ENCODE peak calls at places on chromosomes 11 and 22, in four cellular contexts. One of them, this sample, is unnamed.

GRCh38 chr11:125494033-125494364 is 2.1 kb downstream of the FEZ1 start:
- DNase-seq in neuronal stem cell: no peak
- DNase-seq in K562: no peak
- DNase-seq in H1: no peak
- DNase-seq in this sample: no peak

GRCh38 chr11:23097906-23098305 is 237.6 kb upstream of the CCDC179 start:
- DNase-seq in neuronal stem cell: no peak
- DNase-seq in K562: no peak
- DNase-seq in H1: no peak
- DNase-seq in this sample: no peak

GRCh38 chr11:122113836-122114235 is 2.2 kb downstream of the BLID start:
- DNase-seq in K562: no peak
- DNase-seq in H1: no peak
- DNase-seq in neuronal stem cell: no peak
- DNase-seq in this sample: no peak

GRCh38 chr11:13343931-13344717 is 66.5 kb downstream of the BMAL1 start:
- DNase-seq in K562: peak; percentile 63
- DNase-seq in neuronal stem cell: peak; percentile 68
- DNase-seq in H1: peak; percentile 82
- DNase-seq in this sample: peak; percentile 63

GRCh38 chr11:12118940-12119339 is 8.6 kb downstream of the MICAL2 start:
- DNase-seq in K562: no peak
- DNase-seq in H1: no peak
- DNase-seq in neuronal stem cell: no peak
- DNase-seq in this sample: no peak

GRCh38 chr22:21714059-21714770 is 21.4 kb downstream of the YPEL1 start:
- DNase-seq in H1: no peak
- DNase-seq in K562: peak; percentile 67
- DNase-seq in neuronal stem cell: no peak
- DNase-seq in this sample: no peak

GRCh38 chr11:69302447-69302846 is 8.5 kb downstream of the MYEOV start:
- DNase-seq in neuronal stem cell: no peak
- DNase-seq in K562: no peak
- DNase-seq in H1: no peak
- DNase-seq in this sample: no peak

GRCh38 chr11:16738949-16739262 is 459 bp downstream of the C11orf58 start:
- DNase-seq in neuronal stem cell: no peak
- DNase-seq in H1: no peak
- DNase-seq in K562: no peak
- DNase-seq in this sample: no peak

GRCh38 chr11:27319065-27319464 is 44.0 kb downstream of the CCDC34 start:
- DNase-seq in H1: no peak
- DNase-seq in K562: no peak
- DNase-seq in neuronal stem cell: no peak
- DNase-seq in this sample: no peak

GRCh38 chr11:112451250-112451649 is 190.6 kb upstream of the PLET1 start:
- DNase-seq in neuronal stem cell: no peak
- DNase-seq in H1: no peak
- DNase-seq in K562: no peak
- DNase-seq in this sample: no peak

GRCh38 chr22:32571764-32572163 is 97.2 kb downstream of the FBXO7 start:
- DNase-seq in H1: no peak
- DNase-seq in K562: no peak
- DNase-seq in neuronal stem cell: no peak
- DNase-seq in this sample: no peak

GRCh38 chr11:22875869-22876473 is 15.7 kb upstream of the CCDC179 start:
- DNase-seq in H1: peak; percentile 52
- DNase-seq in neuronal stem cell: peak; percentile 74
- DNase-seq in K562: peak; percentile 70
- DNase-seq in this sample: peak; percentile 83

GRCh38 chr11:1942541-1943260 is 4.4 kb upstream of the MRPL23 start:
- DNase-seq in K562: no peak
- DNase-seq in neuronal stem cell: no peak
- DNase-seq in H1: no peak
- DNase-seq in this sample: no peak

GRCh38 chr22:44505796-44506354 is 7.8 kb upstream of the RTL6 start:
- DNase-seq in neuronal stem cell: no peak
- DNase-seq in H1: no peak
- DNase-seq in K562: no peak
- DNase-seq in this sample: no peak

GRCh38 chr11:124895471-124895971 is 2.1 kb downstream of the ROBO4 start:
- DNase-seq in K562: no peak
- DNase-seq in neuronal stem cell: no peak
- DNase-seq in H1: peak; percentile 41
- DNase-seq in this sample: no peak

GRCh38 chr11:8326337-8326736 is 62.7 kb upstream of the LMO1 start:
- DNase-seq in neuronal stem cell: no peak
- DNase-seq in H1: no peak
- DNase-seq in K562: no peak
- DNase-seq in this sample: no peak

GRCh38 chr11:86089659-86090058 is 20.8 kb upstream of the PICALM start:
- DNase-seq in neuronal stem cell: no peak
- DNase-seq in K562: no peak
- DNase-seq in H1: no peak
- DNase-seq in this sample: no peak

GRCh38 chr22:19848298-19849224 is 6.1 kb downstream of the GNB1L start:
- DNase-seq in neuronal stem cell: no peak
- DNase-seq in H1: no peak
- DNase-seq in K562: peak; percentile 82
- DNase-seq in this sample: no peak

GRCh38 chr11:76382209-76382608 is 1.1 kb downstream of the GVQW3 start:
- DNase-seq in neuronal stem cell: no peak
- DNase-seq in K562: no peak
- DNase-seq in H1: no peak
- DNase-seq in this sample: peak; percentile 70

GRCh38 chr22:45586651-45587405 is 84.1 kb downstream of the FBLN1 start:
- DNase-seq in neuronal stem cell: no peak
- DNase-seq in H1: no peak
- DNase-seq in K562: no peak
- DNase-seq in this sample: no peak

GRCh38 chr22:33883561-33883960 is 36.7 kb downstream of the LARGE1 start:
- DNase-seq in neuronal stem cell: no peak
- DNase-seq in K562: no peak
- DNase-seq in H1: no peak
- DNase-seq in this sample: no peak

GRCh38 chr11:689630-690029 is 5.4 kb downstream of the DEAF1 start:
- DNase-seq in H1: no peak
- DNase-seq in K562: no peak
- DNase-seq in neuronal stem cell: no peak
- DNase-seq in this sample: no peak

GRCh38 chr22:48096846-48097665 is 1334.6 kb downstream of the TBC1D22A start:
- DNase-seq in H1: no peak
- DNase-seq in neuronal stem cell: no peak
- DNase-seq in K562: no peak
- DNase-seq in this sample: peak; percentile 72

GRCh38 chr11:82899191-82899820 is 924 bp downstream of the PRCP start:
- DNase-seq in neuronal stem cell: no peak
- DNase-seq in K562: no peak
- DNase-seq in H1: no peak
- DNase-seq in this sample: peak; percentile 60

GRCh38 chr11:116427903-116428637 is 344.7 kb downstream of the BUD13 start:
- DNase-seq in H1: no peak
- DNase-seq in K562: no peak
- DNase-seq in neuronal stem cell: peak; percentile 27
- DNase-seq in this sample: no peak

GRCh38 chr11:121933294-121933693 is 182.7 kb downstream of the BLID start:
- DNase-seq in K562: no peak
- DNase-seq in neuronal stem cell: no peak
- DNase-seq in H1: no peak
- DNase-seq in this sample: no peak

GRCh38 chr11:85385561-85385960 is 241.6 kb downstream of the DLG2 start:
- DNase-seq in H1: no peak
- DNase-seq in K562: no peak
- DNase-seq in neuronal stem cell: no peak
- DNase-seq in this sample: no peak

GRCh38 chr11:56932572-56933235 is 56.0 kb upstream of the OR5AK2 start:
- DNase-seq in neuronal stem cell: no peak
- DNase-seq in H1: no peak
- DNase-seq in K562: no peak
- DNase-seq in this sample: no peak

GRCh38 chr11:7538466-7539454 is 25.0 kb downstream of the PPFIBP2 start:
- DNase-seq in neuronal stem cell: no peak
- DNase-seq in H1: no peak
- DNase-seq in K562: no peak
- DNase-seq in this sample: no peak

GRCh38 chr11:134332189-134332631 is 422 bp downstream of the GLB1L2 start:
- DNase-seq in H1: peak; percentile 70
- DNase-seq in neuronal stem cell: peak; percentile 35
- DNase-seq in K562: peak; percentile 60
- DNase-seq in this sample: no peak

GRCh38 chr22:28674121-28674563 is 5.5 kb downstream of the TTC28 start:
- DNase-seq in H1: no peak
- DNase-seq in K562: no peak
- DNase-seq in neuronal stem cell: no peak
- DNase-seq in this sample: peak; percentile 74

GRCh38 chr22:41267958-41268357 is 18.0 kb downstream of the RANGAP1 start:
- DNase-seq in H1: no peak
- DNase-seq in K562: no peak
- DNase-seq in neuronal stem cell: no peak
- DNase-seq in this sample: no peak

GRCh38 chr11:60251485-60252207 is 8.7 kb upstream of the MS4A4E start:
- DNase-seq in neuronal stem cell: peak; percentile 45
- DNase-seq in K562: peak; percentile 27
- DNase-seq in H1: no peak
- DNase-seq in this sample: no peak

GRCh38 chr11:65452806-65453490 is 30.4 kb downstream of the NEAT1 start:
- DNase-seq in neuronal stem cell: no peak
- DNase-seq in H1: no peak
- DNase-seq in K562: no peak
- DNase-seq in this sample: no peak

GRCh38 chr22:24995649-24996180 is 43.2 kb downstream of the KIAA1671 start:
- DNase-seq in K562: no peak
- DNase-seq in neuronal stem cell: no peak
- DNase-seq in H1: no peak
- DNase-seq in this sample: no peak

GRCh38 chr22:25113316-25113721 is 86.3 kb upstream of the CRYBB3 start:
- DNase-seq in neuronal stem cell: no peak
- DNase-seq in K562: no peak
- DNase-seq in H1: no peak
- DNase-seq in this sample: no peak

DNA sequence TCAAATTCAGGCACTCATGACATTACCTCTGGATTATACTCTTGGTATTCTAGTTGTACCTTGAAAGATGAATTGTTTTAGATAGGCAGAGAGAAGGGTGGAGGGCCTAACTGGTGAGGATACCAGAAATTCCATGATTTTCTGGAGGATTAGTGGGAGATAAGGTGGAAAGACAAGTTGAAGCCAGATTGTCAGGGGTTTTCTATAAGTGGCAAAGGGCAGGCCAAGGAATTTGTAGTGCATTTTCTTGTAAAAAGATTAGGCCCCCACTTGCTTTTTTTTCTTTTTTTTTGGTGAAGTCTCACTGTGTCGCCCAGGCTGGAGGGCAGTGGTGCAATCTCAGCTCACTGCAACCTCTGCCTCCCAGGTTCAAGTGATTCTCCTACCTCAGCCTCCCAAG is 28.4 kb upstream of the PRDM10 start:
- DNase-seq in K562: no peak
- DNase-seq in H1: no peak
- DNase-seq in neuronal stem cell: no peak
- DNase-seq in this sample: no peak
- H3K4me1 ChIP-seq in K562: peaks cover 4% of the 10 kb centered on the region
- H3K4me1 ChIP-seq in H1: no peaks in the 10 kb centered on the region
- H3K4me1 ChIP-seq in neuronal stem cell: no peaks in the 10 kb centered on the region
- H3K4me1 ChIP-seq in this sample: peaks cover 24% of the 10 kb centered on the region

GRCh38 chr22:35509451-35509850 is 31.2 kb upstream of the RASD2 start:
- DNase-seq in neuronal stem cell: no peak
- DNase-seq in K562: no peak
- DNase-seq in H1: no peak
- DNase-seq in this sample: no peak

GRCh38 chr22:35510951-35511350 is 29.7 kb upstream of the RASD2 start:
- DNase-seq in K562: no peak
- DNase-seq in neuronal stem cell: no peak
- DNase-seq in H1: no peak
- DNase-seq in this sample: no peak

GRCh38 chr22:35509960-35510359 is 30.7 kb upstream of the RASD2 start:
- DNase-seq in H1: no peak
- DNase-seq in K562: no peak
- DNase-seq in neuronal stem cell: no peak
- DNase-seq in this sample: no peak

GRCh38 chr22:35514366-35514765 is 26.3 kb upstream of the RASD2 start:
- DNase-seq in H1: no peak
- DNase-seq in neuronal stem cell: no peak
- DNase-seq in K562: no peak
- DNase-seq in this sample: no peak

DNA sequence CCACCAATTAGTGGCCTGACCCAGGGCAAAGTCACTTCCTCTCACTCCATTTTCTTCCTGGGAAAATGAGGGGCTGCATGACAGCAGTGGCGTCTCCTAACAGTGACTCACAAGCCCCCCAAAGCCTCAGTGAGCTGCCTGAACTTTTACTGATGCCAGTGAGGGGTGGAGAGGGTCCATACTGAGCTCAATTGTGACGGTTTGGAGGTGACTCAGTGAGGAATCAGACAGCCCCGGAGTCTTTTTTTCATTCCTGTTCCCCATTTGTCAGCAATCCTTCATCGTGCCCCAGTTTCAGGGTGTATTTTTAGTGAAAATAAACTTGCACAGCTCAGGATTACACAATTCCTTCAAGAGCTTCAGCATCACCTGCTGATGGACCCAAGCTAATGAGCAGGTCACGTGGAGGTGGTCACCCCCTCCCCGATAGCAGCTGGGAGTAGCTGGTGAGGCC is 30.1 kb upstream of the RASD2 start:
- DNase-seq in H1: no peak
- DNase-seq in neuronal stem cell: no peak
- DNase-seq in K562: no peak
- DNase-seq in this sample: no peak
- H2AFZ ChIP-seq in H1: no peak overlapping the region
- H2AFZ ChIP-seq in neuronal stem cell: peak overlapping the region; percentile 45
- H2AFZ ChIP-seq in K562: no peak overlapping the region
- H2AFZ ChIP-seq in this sample: no peak overlapping the region

GRCh38 chr22:23837911-23838685 is 708 bp downstream of the DERL3 start:
- DNase-seq in neuronal stem cell: no peak
- DNase-seq in K562: peak; percentile 18
- DNase-seq in H1: peak; percentile 66
- DNase-seq in this sample: peak; percentile 58

GRCh38 chr22:23836281-23836680 is 2.5 kb downstream of the DERL3 start:
- DNase-seq in neuronal stem cell: no peak
- DNase-seq in K562: no peak
- DNase-seq in H1: no peak
- DNase-seq in this sample: no peak

GRCh38 chr22:23838686-23839468 is at the start of gene DERL3:
- DNase-seq in H1: peak; percentile 99
- DNase-seq in K562: peak; percentile 91
- DNase-seq in neuronal stem cell: peak; percentile 93
- DNase-seq in this sample: peak; percentile 100

GRCh38 chr22:23836692-23837495 is 1.9 kb downstream of the DERL3 start:
- DNase-seq in K562: no peak
- DNase-seq in H1: no peak
- DNase-seq in neuronal stem cell: no peak
- DNase-seq in this sample: no peak

GRCh38 chr22:23837496-23837859 is 1.3 kb downstream of the DERL3 start:
- DNase-seq in K562: no peak
- DNase-seq in neuronal stem cell: no peak
- DNase-seq in H1: no peak
- DNase-seq in this sample: no peak
- H3K4me1 ChIP-seq in K562: peaks cover 43% of the 10 kb centered on the region
- H3K4me1 ChIP-seq in neuronal stem cell: peaks cover 9% of the 10 kb centered on the region
- H3K4me1 ChIP-seq in H1: peaks cover 12% of the 10 kb centered on the region
- H3K4me1 ChIP-seq in this sample: peaks cover 46% of the 10 kb centered on the region

GRCh38 chr11:113556036-113556435 is 80.8 kb upstream of the DRD2 start:
- DNase-seq in H1: no peak
- DNase-seq in K562: no peak
- DNase-seq in neuronal stem cell: no peak
- DNase-seq in this sample: no peak
- H2AFZ ChIP-seq in H1: no peak overlapping the region
- H2AFZ ChIP-seq in K562: peak overlapping the region; percentile 20
- H2AFZ ChIP-seq in neuronal stem cell: no peak overlapping the region
- H2AFZ ChIP-seq in this sample: no peak overlapping the region